ENCODE peak calls at places on chromosomes 4 and X, in five cellular contexts. P is uterus, C is heart left ventricle, W is left ventricle myocardium inferior, N is cardiac fibroblast. Y is an unnamed sample.

GRCh38 chrX:72121381-72121780 is 10.3 kb downstream of the RTL5 start:
- DNase-seq in N (peak), W (peak), C (peak), P (peak), Y (peak)

GRCh38 chr4:108483077-108483476 is 137.3 kb upstream of the RPL34 start:
- DNase-seq in P (no peak), W (no peak), C (no peak), N (no peak), Y (peak)

GRCh38 chrX:120768254-120768653 is 107.4 kb downstream of the CT47B1 start:
- DNase-seq in W (no peak), C (no peak), P (no peak), N (no peak), Y (peak)

GRCh38 chr4:128979934-128980333 is 113.4 kb downstream of the SCLT1 start:
- DNase-seq in P (no peak), C (no peak), N (peak), W (no peak), Y (peak)

GRCh38 chrX:49884290-49884862 is 5.1 kb downstream of the USP27X start:
- DNase-seq in N (peak), P (peak), C (peak), W (peak), Y (peak)

GRCh38 chr4:77007358-77008230 is 58.0 kb downstream of the SEPTIN11 start:
- DNase-seq in W (no peak), P (no peak), C (peak), N (peak), Y (peak)

GRCh38 chr4:70903282-70903603 is 1.1 kb downstream of the MOB1B start:
- DNase-seq in N (peak), C (no peak), W (no peak), P (no peak), Y (no peak)

GRCh38 chr4:110959041-110959643 is 336.3 kb upstream of the PITX2 start:
- DNase-seq in P (no peak), N (peak), W (no peak), C (no peak), Y (peak)

GRCh38 chr4:182246401-182247205 is 3.4 kb downstream of the TENM3 start:
- DNase-seq in P (no peak), C (no peak), W (no peak), N (peak), Y (no peak)

GRCh38 chr4:108626056-108626455 is 5.7 kb downstream of the RPL34 start:
- DNase-seq in C (no peak), W (no peak), P (no peak), N (no peak), Y (no peak)

GRCh38 chrX:44462851-44463250 is 79.8 kb downstream of the FUNDC1 start:
- DNase-seq in P (no peak), N (peak), W (no peak), C (no peak), Y (peak)

GRCh38 chrX:136525738-136526606 is 6.0 kb upstream of the VGLL1 start:
- DNase-seq in N (peak), C (peak), W (peak), P (peak), Y (peak)

GRCh38 chrX:40132751-40133150 is 35.0 kb upstream of the BCOR start:
- DNase-seq in N (peak), C (peak), P (peak), W (peak), Y (peak)

GRCh38 chrX:129534816-129535578 is 5.1 kb upstream of the OCRL start:
- DNase-seq in W (no peak), C (no peak), P (no peak), N (peak), Y (no peak)

GRCh38 chr4:75940692-75941253 is at the start of gene NAAA:
- DNase-seq in N (peak), W (peak), C (peak), P (peak), Y (peak)

GRCh38 chrX:68941385-68941952 is 112.6 kb downstream of the EFNB1 start:
- DNase-seq in C (no peak), P (no peak), N (no peak), W (no peak), Y (peak)

GRCh38 chrX:12881914-12882313 is 15.0 kb downstream of the TLR7 start:
- DNase-seq in N (no peak), W (no peak), P (no peak), C (no peak), Y (no peak)

GRCh38 chr4:150033937-150034336 is 44.3 kb upstream of the DCLK2 start:
- DNase-seq in N (peak), P (no peak), W (no peak), C (no peak), Y (peak)

GRCh38 chr4:40395908-40396806 is 61.0 kb downstream of the CHRNA9 start:
- DNase-seq in W (peak), C (peak), P (peak), N (peak), Y (peak)

GRCh38 chrX:65635371-65635770 is 32.1 kb upstream of the MSN start:
- DNase-seq in P (peak), N (peak), C (peak), W (peak), Y (no peak)

GRCh38 chr4:84751707-84752106 is 168.8 kb downstream of the CDS1 start:
- DNase-seq in C (no peak), N (peak), P (no peak), W (no peak), Y (peak)

GRCh38 chr4:1346781-1347409 is at the start of gene UVSSA:
- DNase-seq in N (peak), C (peak), P (peak), W (peak), Y (peak)

GRCh38 chr4:1347410-1347864 is 429 bp downstream of the UVSSA start:
- DNase-seq in W (peak), N (peak), P (peak), C (peak), Y (peak)

GRCh38 chr4:1344696-1345095 is 2.3 kb upstream of the UVSSA start:
- DNase-seq in P (no peak), W (no peak), C (peak), N (no peak), Y (no peak)

GRCh38 chr4:1348014-1348513 is 1.1 kb downstream of the UVSSA start:
- DNase-seq in W (no peak), N (no peak), C (no peak), P (no peak), Y (no peak)

DNA sequence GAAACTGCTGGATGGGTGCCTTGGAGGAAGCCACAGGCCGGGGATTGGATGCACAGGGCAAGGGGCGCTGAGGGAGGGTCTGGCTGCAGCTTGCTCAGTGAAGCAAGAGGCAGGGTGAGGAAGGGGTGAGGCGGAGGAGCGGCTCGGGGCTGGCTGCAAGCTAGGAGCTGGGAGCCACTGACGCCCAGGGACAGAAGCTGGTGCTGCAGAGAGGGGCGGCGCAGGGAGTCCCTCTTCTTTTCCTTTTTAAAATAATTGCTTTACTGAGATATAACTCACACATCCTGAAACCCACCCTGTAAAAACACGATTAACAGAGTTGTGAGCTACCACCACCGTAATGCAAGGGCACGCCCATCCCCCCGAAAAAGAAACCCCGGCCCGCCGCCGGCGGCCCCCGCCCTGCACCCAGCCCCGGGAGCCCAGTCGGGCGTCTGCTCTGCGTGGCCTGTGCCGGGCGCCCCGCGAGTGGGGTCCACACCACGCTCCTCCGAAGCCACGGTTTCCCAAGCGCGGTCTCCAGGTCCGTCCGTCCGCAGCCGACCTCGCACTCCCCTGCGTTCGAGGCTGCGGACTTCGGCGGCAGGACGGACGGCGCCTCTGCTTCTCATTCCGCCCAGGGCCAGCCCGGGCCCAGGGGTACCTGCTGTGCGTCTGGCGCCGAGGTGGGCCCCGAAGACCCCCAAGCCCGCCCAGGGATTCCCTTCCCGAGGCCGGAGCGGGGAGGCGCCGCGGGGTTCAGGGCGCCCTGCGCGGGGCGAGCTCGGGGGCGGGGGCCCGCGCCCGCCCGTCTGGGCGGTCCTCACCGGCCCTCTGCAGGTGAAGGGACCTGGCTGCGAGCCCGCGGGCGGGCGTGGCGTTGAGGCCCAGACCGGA is 865 bp upstream of the UVSSA start:
- DNase-seq in W (peak), P (peak), C (peak), N (peak), Y (peak)
- TF ChIP-seq CTCF in W (peak), P (no peak), C (no peak), N (no peak), Y (peak)

GRCh38 chr4:94409375-94409679 is 42.4 kb upstream of the PDLIM5 start:
- DNase-seq in P (no peak), N (no peak), C (no peak), W (no peak), Y (no peak)

GRCh38 chr4:94407846-94408245 is 43.9 kb upstream of the PDLIM5 start:
- DNase-seq in W (no peak), C (no peak), N (peak), P (no peak), Y (peak)

GRCh38 chr4:94408549-94409374 is 43.0 kb upstream of the PDLIM5 start:
- DNase-seq in W (no peak), P (no peak), C (no peak), N (peak), Y (peak)

GRCh38 chr4:94409947-94410346 is 41.8 kb upstream of the PDLIM5 start:
- DNase-seq in P (no peak), C (no peak), N (peak), W (no peak), Y (peak)

GRCh38 chr4:94406668-94407437 is 44.9 kb upstream of the PDLIM5 start:
- DNase-seq in N (peak), P (peak), W (peak), C (peak), Y (peak)
- TF ChIP-seq CTCF in N (peak), P (peak), W (peak), C (peak), Y (peak)

DNA sequence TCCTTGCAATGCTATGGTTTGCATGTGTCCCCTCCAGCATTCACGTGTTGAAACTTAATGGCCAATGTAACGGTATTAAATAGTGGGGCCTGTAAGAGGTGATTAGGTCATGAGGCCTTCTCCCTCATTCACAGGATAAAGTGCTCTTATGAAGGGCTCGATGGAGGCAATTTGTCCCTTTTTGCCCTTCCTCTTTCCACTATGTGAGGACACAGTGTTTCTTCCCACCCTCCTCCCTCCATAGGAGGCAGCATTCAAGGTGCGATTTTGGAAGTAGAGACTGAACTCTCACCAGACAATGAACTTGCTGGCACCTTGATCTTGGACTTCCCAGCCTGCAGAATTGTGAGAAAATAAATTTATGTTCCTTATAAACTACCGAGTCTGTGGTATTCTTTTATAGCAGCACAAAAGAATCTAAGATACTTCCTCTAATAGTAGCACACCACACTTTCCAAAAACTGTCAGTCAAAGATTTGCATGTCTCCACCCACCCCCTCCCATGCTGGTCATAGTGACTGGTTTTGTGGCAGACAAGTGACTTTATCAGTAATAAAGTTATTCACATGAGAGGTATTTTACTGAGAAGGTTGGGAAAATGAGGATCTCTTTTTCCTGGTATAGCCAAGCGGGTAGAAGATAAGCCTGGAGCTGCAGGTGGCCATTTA is 113.5 kb upstream of the TTC29 start:
- DNase-seq in N (no peak), W (no peak), P (no peak), C (no peak), Y (no peak)
- TF ChIP-seq CTCF in N (no peak), W (no peak), P (no peak), C (no peak), Y (no peak)

GRCh38 chr4:177079327-177079726 is 230.3 kb upstream of the NEIL3 start:
- DNase-seq in W (no peak), C (no peak), N (no peak), P (no peak), Y (no peak)
- TF ChIP-seq CTCF in W (no peak), C (no peak), N (no peak), P (no peak), Y (no peak)

Y was measured in choroid plexus epithelial cell.